ENCODE peak calls at places on chromosomes 16 and 17, in nine cellular contexts. N, M, K, G, P, L, H, C and X are unnamed samples.
A peak's percentile ranks its signal among the peaks of the same experiment; 100 is the strongest.

GRCh38 chr17:41133880-41134735 is 6.2 kb downstream of the KRTAP4-6 start:
- DNase-seq in N (no peak), G (no peak), P (no peak), C (no peak), L (no peak), M (no peak), H (no peak), K (peak; percentile 15), X (no peak)

GRCh38 chr16:48632137-48632774 is 22.3 kb upstream of the N4BP1 start:
- DNase-seq in H (no peak), N (no peak), P (no peak), K (no peak), L (no peak), M (no peak), G (peak; percentile 32), C (no peak), X (no peak)

GRCh38 chr17:3660311-3660891 is 8.0 kb downstream of the TAX1BP3 start:
- DNase-seq in H (no peak), M (no peak), C (no peak), L (no peak), G (peak; percentile 65), P (no peak), N (no peak), K (no peak), X (no peak)

GRCh38 chr16:4330277-4330882 is 14.5 kb downstream of the GLIS2 start:
- DNase-seq in G (peak; percentile 81), N (peak; percentile 41), H (peak; percentile 26), L (peak; percentile 49), P (peak; percentile 5), M (no peak), K (peak; percentile 63), C (peak; percentile 49), X (peak; percentile 55)

GRCh38 chr17:78532311-78532710 is 44.9 kb downstream of the DNAH17 start:
- DNase-seq in P (no peak), H (peak; percentile 44), G (no peak), L (no peak), C (no peak), K (no peak), N (no peak), M (peak; percentile 48), X (no peak)

GRCh38 chr17:17784599-17785264 is 52.1 kb downstream of the SREBF1 start:
- DNase-seq in H (no peak), N (peak; percentile 35), G (no peak), L (no peak), P (no peak), K (no peak), C (no peak), M (peak; percentile 52), X (no peak)

GRCh38 chr16:1048442-1049112 is 24.0 kb upstream of the SSTR5 start:
- DNase-seq in P (peak; percentile 53), G (no peak), L (no peak), M (no peak), N (no peak), K (no peak), H (peak; percentile 61), C (peak; percentile 9), X (no peak)

GRCh38 chr16:2428051-2428786 is 1.0 kb upstream of the CCNF start:
- DNase-seq in C (no peak), H (no peak), G (no peak), L (no peak), N (peak; percentile 11), M (peak; percentile 12), K (peak; percentile 38), P (no peak), X (peak; percentile 51)

GRCh38 chr16:3045758-3046505 is 429 bp upstream of the MMP25 start:
- DNase-seq in H (no peak), P (no peak), M (no peak), C (no peak), N (no peak), K (no peak), L (no peak), G (no peak), X (no peak)

GRCh38 chr16:23343643-23344612 is 41.8 kb downstream of the SCNN1B start:
- DNase-seq in G (no peak), H (no peak), L (no peak), C (no peak), N (no peak), K (no peak), M (no peak), P (no peak), X (no peak)

GRCh38 chr16:54213322-54213721 is 73.3 kb downstream of the IRX3 start:
- DNase-seq in N (no peak), G (no peak), P (no peak), L (no peak), C (no peak), K (no peak), M (no peak), H (no peak), X (no peak)